ENCODE peak calls at places on chromosomes 1 and 21, in four cellular contexts. X is HCT116, A is endothelial cell of umbilical vein, G is K562. C is an unnamed sample.

GRCh38 chr1:226946285-226946684 is 6.2 kb downstream of the COQ8A start:
- DNase-seq in X (no peak), A (no peak), G (no peak), C (no peak)

GRCh38 chr1:78839704-78840277 is 166.7 kb downstream of the ADGRL4 start:
- DNase-seq in X (peak), A (peak), G (peak), C (peak)

GRCh38 chr1:241485554-241485992 is 34.0 kb downstream of the FH start:
- DNase-seq in A (peak), X (peak), G (peak), C (no peak)

GRCh38 chr1:168085401-168085872 is 51.3 kb downstream of the GPR161 start:
- DNase-seq in A (no peak), X (no peak), G (no peak), C (no peak)

GRCh38 chr1:41282679-41283317 is 40.7 kb upstream of the SCMH1 start:
- DNase-seq in X (peak), A (peak), G (peak), C (no peak)

GRCh38 chr21:39696620-39697019 is 48.4 kb upstream of the IGSF5 start:
- DNase-seq in G (no peak), X (no peak), A (no peak), C (no peak)

GRCh38 chr1:23370744-23371710 is 1.4 kb upstream of the ZNF436 start:
- DNase-seq in G (peak), X (no peak), A (peak), C (no peak)

GRCh38 chr1:53066941-53067738 is 5.1 kb downstream of the PODN start:
- DNase-seq in A (no peak), X (no peak), G (no peak), C (no peak)

GRCh38 chr1:951364-951763 is 7.7 kb downstream of the NOC2L start:
- DNase-seq in A (no peak), G (no peak), X (no peak), C (no peak)

GRCh38 chr21:42117229-42118048 is 46.3 kb downstream of the UMODL1 start:
- DNase-seq in X (peak), A (peak), G (peak), C (peak)

GRCh38 chr1:213371769-213372619 is 321.0 kb downstream of the RPS6KC1 start:
- DNase-seq in A (no peak), G (no peak), X (no peak), C (no peak)

GRCh38 chr1:210883821-210884220 is 250.1 kb downstream of the KCNH1 start:
- DNase-seq in A (no peak), X (no peak), G (no peak), C (no peak)

GRCh38 chr1:235131961-235132360 is 3.3 kb upstream of the TOMM20 start:
- DNase-seq in X (no peak), A (no peak), G (no peak), C (no peak)

GRCh38 chr1:24027838-24028468 is 47.8 kb upstream of the SRSF10 start:
- DNase-seq in G (peak), A (peak), X (no peak), C (no peak)

GRCh38 chr1:82110366-82111254 is 309.9 kb downstream of the ADGRL2 start:
- DNase-seq in G (no peak), A (peak), X (no peak), C (no peak)

GRCh38 chr1:61052393-61053280 is 29.7 kb upstream of the NFIA start:
- DNase-seq in X (no peak), A (no peak), G (peak), C (no peak)
- H3K4me3 ChIP-seq in X (no peak), A (no peak), G (peak), C (no peak)

GRCh38 chr1:47223921-47224675 is 7.9 kb downstream of the TAL1 start:
- DNase-seq in A (no peak), G (no peak), X (no peak), C (no peak)
- TF ChIP-seq EZH2 in A (no peak), G (no peak), X (no peak), C (no peak)

DNA sequence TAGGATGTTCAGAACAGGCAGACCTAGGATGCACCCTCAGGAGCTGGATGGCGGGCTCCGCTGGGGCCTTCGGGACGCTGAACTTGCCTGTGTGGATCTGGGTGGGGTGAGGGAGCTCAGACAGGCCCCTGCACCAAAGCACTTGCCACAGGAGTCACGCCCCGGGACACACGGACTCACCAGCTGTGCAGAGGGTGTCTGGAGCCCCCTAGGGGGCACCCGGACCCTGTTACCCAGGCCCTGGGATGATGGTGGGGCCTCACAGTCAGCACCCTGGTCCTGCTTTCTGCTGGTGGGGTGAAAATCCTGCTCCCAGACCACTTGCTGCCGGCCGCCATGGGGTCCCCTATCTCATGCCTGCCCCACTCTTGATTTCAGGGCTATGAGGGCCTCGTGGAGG is 10.8 kb downstream of the PFKL start:
- DNase-seq in X (no peak), A (no peak), G (no peak), C (no peak)
- TF ChIP-seq POLR2AphosphoS5 in X (no peak), A (no peak), G (no peak), C (no peak)

GRCh38 chr1:46532095-46532494 is 19.4 kb downstream of the KNCN start:
- DNase-seq in X (no peak), A (no peak), G (no peak), C (no peak)

GRCh38 chr1:46530791-46531409 is 20.5 kb downstream of the KNCN start:
- DNase-seq in X (no peak), A (no peak), G (no peak), C (no peak)

GRCh38 chr1:46533179-46533864 is 18.1 kb downstream of the KNCN start:
- DNase-seq in X (no peak), A (peak), G (no peak), C (no peak)

GRCh38 chr1:46530311-46530710 is 21.1 kb downstream of the KNCN start:
- DNase-seq in G (no peak), A (no peak), X (no peak), C (no peak)

GRCh38 chr1:46532498-46533178 is 18.8 kb downstream of the KNCN start:
- DNase-seq in X (no peak), G (peak), A (peak), C (no peak)
- H3K4me3 ChIP-seq in X (no peak), G (no peak), A (no peak), C (no peak)

GRCh38 chr1:157829210-157829609 is 9.3 kb upstream of the FCRL1 start:
- DNase-seq in X (no peak), G (no peak), A (no peak), C (no peak)

GRCh38 chr1:157833155-157833554 is 8.5 kb downstream of the CD5L start:
- DNase-seq in G (no peak), X (no peak), A (no peak), C (no peak)

GRCh38 chr1:157831968-157832626 is 9.5 kb downstream of the CD5L start:
- DNase-seq in X (no peak), A (no peak), G (no peak), C (no peak)

GRCh38 chr1:157830887-157831286 is 10.7 kb downstream of the CD5L start:
- DNase-seq in X (no peak), A (no peak), G (no peak), C (no peak)

GRCh38 chr1:157829711-157830110 is 9.8 kb upstream of the FCRL1 start:
- DNase-seq in X (no peak), G (no peak), A (no peak), C (no peak)
- TF ChIP-seq EZH2 in X (no peak), G (no peak), A (no peak), C (no peak)

DNA sequence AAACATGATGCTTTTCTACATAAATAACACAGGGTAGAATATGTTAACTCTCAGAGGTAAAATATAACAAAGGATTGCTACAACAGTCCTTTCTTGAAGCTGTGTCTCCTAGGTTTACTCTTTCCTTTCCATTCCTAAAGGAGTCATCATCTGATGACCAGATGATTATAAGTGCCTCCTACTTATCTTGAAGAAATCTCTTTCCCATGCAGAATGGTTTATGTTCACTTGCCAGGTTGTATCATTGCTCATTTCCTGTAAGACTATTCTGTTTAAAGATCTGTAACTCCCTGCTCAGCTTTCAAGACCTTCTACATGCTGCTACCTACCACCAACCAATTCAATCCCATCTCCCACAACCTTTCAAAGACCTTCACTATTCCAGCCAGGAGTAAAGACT is 51.5 kb upstream of the PTCH2 start:
- DNase-seq in X (no peak), G (no peak), A (peak), C (no peak)
- TF ChIP-seq POLR2AphosphoS5 in X (no peak), G (no peak), A (no peak), C (no peak)

GRCh38 chr1:205504311-205505075 is at the start of gene CDK18:
- DNase-seq in G (no peak), X (peak), A (no peak), C (no peak)

GRCh38 chr1:205500240-205501218 is 3.9 kb upstream of the CDK18 start:
- DNase-seq in X (no peak), A (no peak), G (no peak), C (no peak)

GRCh38 chr1:205499789-205500188 is 4.7 kb upstream of the CDK18 start:
- DNase-seq in A (no peak), G (no peak), X (no peak), C (no peak)

GRCh38 chr1:205502992-205503391 is 1.5 kb upstream of the CDK18 start:
- DNase-seq in A (no peak), X (no peak), G (no peak), C (no peak)

DNA sequence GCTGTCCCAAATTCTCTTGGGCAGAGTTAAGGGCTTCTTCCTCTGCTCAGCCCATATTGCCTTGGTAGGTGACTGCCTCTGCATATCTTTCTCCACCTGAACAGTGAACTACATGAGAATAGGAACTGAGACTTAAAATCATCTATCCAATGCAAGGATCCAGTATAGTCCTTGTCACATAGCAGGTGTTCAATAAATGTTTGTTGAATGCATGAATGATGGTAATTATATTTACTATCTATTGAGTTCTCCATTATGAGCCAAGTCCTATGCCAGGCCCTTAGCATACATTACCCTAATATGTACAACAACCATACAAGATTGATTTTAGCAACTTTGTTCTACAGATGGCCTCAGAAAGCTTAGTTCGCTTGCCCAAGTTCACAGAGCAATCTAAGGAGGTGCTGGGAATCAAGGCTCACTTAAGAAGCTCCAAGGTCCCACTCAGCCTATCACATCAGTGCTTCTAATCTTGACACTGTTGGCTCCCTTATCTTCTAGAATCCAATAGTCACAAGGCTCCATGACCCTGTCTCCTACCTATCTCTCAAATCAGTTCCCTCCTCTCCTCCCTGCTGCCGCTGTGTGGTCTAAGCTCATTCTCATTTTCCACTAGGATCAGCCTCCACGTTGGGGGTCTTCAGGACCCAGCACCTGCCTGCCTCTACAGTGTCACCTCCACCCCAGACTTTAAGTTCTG is 2.2 kb upstream of the CDK18 start:
- DNase-seq in A (no peak), G (no peak), X (no peak), C (no peak)
- H3K4me3 ChIP-seq in A (no peak), G (no peak), X (no peak), C (no peak)

GRCh38 chr1:118988186-118989005 is at the start of gene TBX15:
- DNase-seq in A (no peak), G (no peak), X (no peak), C (no peak)

GRCh38 chr1:118986839-118987430 is 1.2 kb downstream of the TBX15 start:
- DNase-seq in A (no peak), G (peak), X (no peak), C (no peak)

GRCh38 chr1:118989006-118989736 is 1.0 kb upstream of the TBX15 start:
- DNase-seq in A (no peak), G (no peak), X (no peak), C (no peak)

GRCh38 chr1:118986291-118986838 is 1.8 kb downstream of the TBX15 start:
- DNase-seq in G (peak), A (no peak), X (no peak), C (peak)

DNA sequence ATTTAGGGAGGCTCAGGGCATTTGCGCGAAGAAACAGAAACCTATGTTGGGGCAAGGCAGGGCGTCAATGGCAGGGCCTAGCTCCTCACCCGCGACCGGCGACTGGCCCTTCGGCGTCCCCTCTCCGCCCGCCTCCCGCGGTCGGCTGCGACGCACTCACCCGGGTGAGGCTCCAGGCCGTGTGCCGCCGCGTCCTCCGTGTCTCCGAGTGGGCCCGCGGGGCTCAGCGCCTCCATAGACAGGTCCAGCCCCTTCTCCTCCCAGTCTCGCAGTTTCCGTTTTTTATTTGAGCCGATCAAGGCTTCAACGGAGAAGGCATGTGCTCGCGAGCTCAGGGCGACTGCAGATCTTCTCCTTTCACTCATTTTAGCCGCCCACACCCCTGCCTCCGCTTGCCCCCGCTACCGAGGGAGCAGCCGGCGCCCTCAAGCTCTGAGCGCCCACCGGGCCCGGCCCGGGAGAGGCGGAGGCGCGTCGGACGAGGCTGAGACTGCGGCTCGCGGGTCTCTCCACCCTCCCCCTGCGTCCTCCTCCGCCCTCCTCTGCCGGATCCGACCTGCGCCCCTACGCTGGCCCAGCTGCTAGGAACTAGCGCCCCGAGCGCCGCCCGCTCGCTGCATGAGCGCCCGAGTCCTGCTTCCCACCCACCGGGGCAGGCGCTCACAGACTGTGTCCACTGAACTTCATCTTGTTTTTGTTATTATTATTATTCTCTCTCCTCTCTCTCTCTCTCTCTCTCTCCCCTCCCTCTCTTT is 535 bp downstream of the TBX15 start:
- DNase-seq in G (peak), A (no peak), X (no peak), C (no peak)
- TF ChIP-seq EZH2 in G (no peak), A (peak), X (no peak), C (no peak)

DNA sequence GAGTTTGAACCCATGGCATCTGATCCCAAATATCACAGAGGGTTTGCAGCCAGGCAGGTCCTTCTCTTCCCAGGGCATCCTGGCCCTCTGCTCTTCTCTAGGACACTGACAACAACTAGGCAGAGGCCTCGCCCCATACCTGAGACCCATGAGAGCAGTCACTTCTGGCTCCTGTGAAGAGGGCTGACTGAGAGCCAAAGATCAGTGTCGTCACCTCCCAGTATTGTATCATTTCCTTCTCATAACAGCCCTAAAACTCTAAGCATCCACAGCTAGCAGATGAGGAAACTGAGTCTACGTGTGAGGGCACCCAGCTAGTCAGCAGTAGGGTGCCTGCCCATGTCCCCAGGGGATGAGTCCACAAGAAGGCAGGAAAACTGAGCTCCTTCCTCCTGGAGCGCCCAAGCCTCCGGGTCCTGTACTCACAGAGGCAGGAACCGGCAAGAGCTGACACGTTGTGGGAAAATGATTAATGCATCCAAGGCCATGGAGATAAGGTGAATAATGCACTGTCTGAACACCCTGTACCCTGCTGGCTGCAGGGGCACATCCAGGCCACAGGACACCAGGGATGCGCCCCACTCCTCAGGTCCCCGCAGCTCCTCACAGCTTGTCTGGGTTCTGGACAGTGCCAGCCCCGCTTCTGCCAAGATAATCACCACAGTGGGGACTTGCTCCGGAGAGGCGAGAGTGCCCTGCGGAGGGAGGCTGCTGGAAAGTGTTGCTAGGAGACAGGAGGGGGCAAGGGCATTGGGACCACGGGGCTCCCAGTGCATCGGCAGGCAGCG is 340.1 kb downstream of the NPHP4 start:
- DNase-seq in X (no peak), A (no peak), G (no peak), C (no peak)
- TF ChIP-seq POLR2AphosphoS5 in X (no peak), A (no peak), G (no peak), C (no peak)

GRCh38 chr1:89023026-89023425 is 360 bp upstream of the GBP3 start:
- DNase-seq in A (no peak), G (no peak), X (no peak), C (no peak)
- H3K4me3 ChIP-seq in A (peak), G (no peak), X (peak), C (peak)

C was measured in SK-N-MC.